ENCODE peak calls at places on chromosomes 7 and 10, in five cellular contexts. R is stomach, C is transverse colon, L is Panc1, Y is HepG2. O is an unnamed sample.
A peak's percentile ranks its signal among the peaks of the same experiment; 100 is the strongest.

GRCh38 chr10:49602380-49603023 is 7.6 kb upstream of the SLC18A3 start:
- DNase-seq in R (no peak), C (no peak), L (no peak), Y (no peak), O (no peak)

GRCh38 chr7:25407932-25408480 is 179.7 kb upstream of the NPVF start:
- DNase-seq in R (no peak), C (no peak), L (no peak), Y (no peak), O (no peak)

GRCh38 chr10:112951349-112952281 is 1.6 kb downstream of the TCF7L2 start:
- DNase-seq in R (peak; percentile 55), C (peak; percentile 67), L (no peak), Y (peak; percentile 86), O (peak; percentile 87)

GRCh38 chr7:46080595-46081159 is 159.6 kb upstream of the IGFBP3 start:
- DNase-seq in R (no peak), C (no peak), L (no peak), Y (no peak), O (no peak)

GRCh38 chr10:117552156-117552620 is 9.6 kb downstream of the EMX2 start:
- DNase-seq in R (no peak), C (no peak), L (no peak), Y (no peak), O (peak; percentile 62)

GRCh38 chr7:119256001-119256400 is 1017.0 kb upstream of the KCND2 start:
- DNase-seq in R (no peak), C (no peak), L (no peak), Y (no peak), O (no peak)

GRCh38 chr10:99775850-99776249 is 6.6 kb upstream of the ABCC2 start:
- DNase-seq in R (no peak), C (no peak), L (peak; percentile 78), Y (peak; percentile 86), O (no peak)

GRCh38 chr7:12771378-12771877 is 84.0 kb downstream of the ARL4A start:
- DNase-seq in R (no peak), C (peak; percentile 54), L (no peak), Y (no peak), O (no peak)

GRCh38 chr10:74586088-74586585 is 240.3 kb upstream of the KAT6B start:
- DNase-seq in R (no peak), C (no peak), L (no peak), Y (no peak), O (no peak)

GRCh38 chr7:107632466-107632865 is 28.2 kb upstream of the SLC26A4 start:
- DNase-seq in R (no peak), C (no peak), L (no peak), Y (no peak), O (no peak)

GRCh38 chr7:88291401-88292173 is 15.1 kb downstream of the STEAP4 start:
- DNase-seq in R (no peak), C (no peak), L (no peak), Y (no peak), O (no peak)

GRCh38 chr10:128861018-128861565 is 605.9 kb upstream of the MGMT start:
- DNase-seq in R (no peak), C (no peak), L (no peak), Y (no peak), O (no peak)

GRCh38 chr7:67825356-67825755 is 828.7 kb downstream of the TYW1 start:
- DNase-seq in R (no peak), C (no peak), L (no peak), Y (no peak), O (no peak)

GRCh38 chr7:100132126-100132525 is 5.4 kb downstream of the MBLAC1 start:
- DNase-seq in R (no peak), C (no peak), L (no peak), Y (no peak), O (peak; percentile 69)

GRCh38 chr7:101595246-101595645 is 33.9 kb downstream of the MYL10 start:
- DNase-seq in R (no peak), C (no peak), L (no peak), Y (no peak), O (no peak)
- H3K36me3 ChIP-seq in R (no peaks in the 10 kb centered on the region), C (no peaks in the 10 kb centered on the region), L (no peaks in the 10 kb centered on the region), Y (no peaks in the 10 kb centered on the region), O (no peaks in the 10 kb centered on the region)

DNA sequence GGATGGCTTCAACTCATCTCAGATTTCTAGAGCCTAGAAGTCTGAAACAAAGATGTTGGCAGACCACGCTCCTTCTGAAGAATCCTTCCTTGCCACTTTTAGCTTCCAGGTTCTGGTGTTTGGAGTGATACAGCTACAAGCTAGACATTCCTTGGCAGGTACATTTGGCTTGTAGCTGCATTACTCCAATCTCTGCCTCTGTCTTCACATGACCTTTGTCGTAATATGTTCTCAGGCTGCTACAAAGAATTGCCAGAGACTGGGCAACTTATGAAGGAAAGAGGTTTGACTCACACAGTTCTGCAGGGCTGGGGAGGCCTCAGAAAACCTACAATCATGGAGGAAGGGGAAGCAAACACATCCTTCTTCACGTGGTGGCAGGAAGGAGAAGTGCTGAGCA is 146.4 kb downstream of the GALNT17 start:
- DNase-seq in R (no peak), C (no peak), L (no peak), Y (no peak), O (no peak)
- TF ChIP-seq POLR2AphosphoS5 in R (no peak), C (no peak), L (no peak), Y (no peak), O (no peak)

DNA sequence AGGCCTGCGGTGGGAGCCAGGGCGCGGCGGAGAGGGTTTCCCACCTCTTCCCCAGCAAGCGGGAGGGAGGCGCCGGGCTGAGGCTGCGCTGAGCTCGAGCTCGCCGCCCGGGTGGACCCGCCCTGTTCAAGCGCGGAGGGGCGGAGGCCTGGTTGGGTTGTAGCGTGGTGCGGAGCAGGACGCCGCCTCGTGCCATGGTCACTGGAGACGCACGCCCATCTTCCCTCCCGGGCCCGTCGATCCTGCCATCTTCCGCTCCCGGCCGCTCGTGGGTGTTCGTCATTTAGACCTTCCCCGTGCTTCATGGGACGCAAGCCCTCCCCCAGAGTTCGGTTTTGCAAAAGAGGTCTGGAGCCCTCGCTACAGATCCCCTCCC is 9.3 kb upstream of the EN2 start:
- DNase-seq in R (no peak), C (no peak), L (no peak), Y (no peak), O (peak; percentile 73)
- H3K36me3 ChIP-seq in R (no peaks in the 10 kb centered on the region), C (no peaks in the 10 kb centered on the region), L (no peaks in the 10 kb centered on the region), Y (no peaks in the 10 kb centered on the region), O (no peaks in the 10 kb centered on the region)

DNA sequence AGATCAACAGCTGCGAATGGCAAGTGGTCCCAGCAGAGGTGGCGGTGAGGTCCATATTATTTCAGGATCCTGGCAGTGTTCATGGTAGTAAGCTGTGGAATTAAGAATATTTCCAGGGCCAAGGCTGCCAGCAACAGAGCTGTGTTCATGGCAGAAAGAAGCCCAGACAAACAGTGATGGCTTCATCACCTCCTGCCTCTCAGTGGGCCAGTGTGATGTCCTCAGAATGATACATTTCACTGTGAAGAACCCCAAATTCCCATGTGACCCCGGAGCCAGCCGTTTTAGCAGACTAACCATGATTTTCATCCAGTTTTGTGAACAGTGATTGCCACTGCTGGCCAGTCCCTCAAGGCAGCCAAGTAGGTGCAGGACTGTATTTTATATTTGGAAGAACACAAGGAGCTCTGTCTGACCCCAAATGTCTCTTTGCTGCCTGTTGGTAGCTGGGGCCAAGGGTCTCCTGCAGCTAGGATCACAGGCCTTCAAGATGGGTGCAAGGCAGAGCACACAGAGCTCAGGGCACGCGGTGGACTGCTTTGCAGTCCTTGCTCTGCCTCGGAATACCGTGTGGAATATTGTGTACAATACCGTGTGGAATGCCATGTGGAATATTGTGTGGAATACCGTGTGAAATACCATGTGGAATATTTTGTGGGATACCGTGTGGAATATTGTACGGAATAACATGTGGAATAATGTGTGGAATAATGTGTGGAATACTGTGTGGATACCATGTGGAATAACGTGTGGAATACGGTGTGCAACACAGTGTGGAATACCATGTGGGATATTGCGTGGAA is 132.3 kb upstream of the CHST15 start:
- DNase-seq in R (peak; percentile 24), C (no peak), L (no peak), Y (no peak), O (no peak)
- TF ChIP-seq POLR2AphosphoS5 in R (no peak), C (no peak), L (no peak), Y (no peak), O (peak; percentile 35)

DNA sequence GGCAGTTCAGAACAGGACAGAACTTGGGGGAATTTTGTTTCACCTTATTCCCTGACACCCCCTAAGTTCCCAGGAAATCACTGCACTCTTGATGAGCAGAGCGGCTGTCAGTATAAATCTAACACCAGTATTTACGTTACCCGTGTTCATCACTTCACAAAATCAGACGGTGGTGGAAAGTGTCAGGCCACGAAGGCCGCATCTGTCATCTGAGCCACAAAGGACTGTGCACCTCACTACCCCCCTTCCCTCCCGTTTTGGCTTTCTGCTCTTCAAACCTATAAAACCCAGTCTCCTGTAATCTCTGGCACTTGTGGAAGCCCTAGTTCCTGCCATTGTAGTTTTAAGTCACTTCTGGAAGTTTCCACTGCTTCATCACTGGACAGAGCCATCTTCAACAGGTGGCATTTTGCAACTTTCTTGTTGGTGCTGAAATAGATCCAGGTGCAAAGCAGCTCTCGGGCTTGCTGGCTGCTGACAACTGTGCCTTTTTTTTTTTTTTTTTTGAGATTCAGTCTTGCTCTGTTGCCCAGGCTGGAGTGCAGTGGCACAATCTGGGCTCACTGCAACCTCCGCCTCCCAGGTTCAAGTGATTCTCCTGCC is 9.5 kb downstream of the ZFAND2A start:
- DNase-seq in R (no peak), C (no peak), L (no peak), Y (no peak), O (no peak)
- H3K36me3 ChIP-seq in R (peaks cover 67% of the 10 kb centered on the region), C (peaks cover 32% of the 10 kb centered on the region), L (peaks cover 5% of the 10 kb centered on the region), Y (peaks cover 36% of the 10 kb centered on the region), O (no peaks in the 10 kb centered on the region)

GRCh38 chr7:27203378-27203953 is 3.6 kb upstream of the HOXA13 start:
- DNase-seq in R (no peak), C (no peak), L (no peak), Y (no peak), O (no peak)

GRCh38 chr7:27204851-27205322 is 5.0 kb upstream of the HOXA13 start:
- DNase-seq in R (no peak), C (no peak), L (no peak), Y (no peak), O (peak; percentile 77)

GRCh38 chr7:27203964-27204594 is 4.2 kb upstream of the HOXA13 start:
- DNase-seq in R (no peak), C (no peak), L (no peak), Y (no peak), O (no peak)

GRCh38 chr7:27207348-27207985 is 7.6 kb upstream of the HOXA13 start:
- DNase-seq in R (no peak), C (no peak), L (no peak), Y (no peak), O (no peak)

DNA sequence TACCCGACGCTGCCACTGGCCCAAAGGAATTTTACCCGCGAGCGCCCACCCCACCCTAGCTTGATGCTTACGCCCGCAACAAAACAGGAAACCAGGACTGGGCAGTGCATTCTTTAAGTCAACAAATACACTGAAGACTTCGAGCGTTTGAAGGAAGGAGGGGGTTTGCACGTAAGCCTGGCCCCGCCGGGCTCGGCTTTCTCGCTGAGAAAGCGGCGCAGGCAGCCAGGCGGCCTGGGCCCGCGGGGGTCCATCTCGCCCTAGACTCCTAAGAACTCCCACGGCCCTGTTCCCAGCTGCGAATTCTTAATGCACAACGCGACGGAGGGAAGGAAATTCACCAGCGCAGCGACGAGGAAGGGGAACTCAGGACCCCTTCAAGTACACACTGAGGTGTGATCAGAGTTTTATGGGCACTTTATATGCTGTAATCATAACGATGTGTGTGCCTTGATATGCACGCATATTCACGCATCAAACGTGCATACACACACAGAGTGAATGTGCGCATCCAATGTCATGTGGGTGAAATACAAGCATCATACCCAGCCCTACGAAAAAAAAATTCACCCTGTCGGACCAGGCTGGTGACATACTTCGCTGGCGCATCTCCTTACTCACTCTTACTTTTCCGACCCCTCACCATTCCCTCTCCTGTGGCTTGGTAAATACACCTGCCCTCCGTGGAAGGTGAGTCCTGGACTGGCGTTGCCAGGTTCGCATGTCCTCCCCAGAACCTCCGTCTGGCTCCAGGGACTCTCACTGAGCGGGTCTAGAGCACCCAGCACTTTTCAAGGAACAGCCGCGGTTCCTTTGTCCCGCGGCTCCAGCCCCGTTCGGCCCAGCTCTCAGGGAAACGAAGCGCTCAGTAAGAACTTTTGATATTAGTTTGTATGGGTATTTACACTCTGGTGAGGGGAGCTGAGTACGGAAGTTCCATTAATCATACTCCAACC is 5.7 kb upstream of the HOXA13 start:
- DNase-seq in R (no peak), C (no peak), L (no peak), Y (no peak), O (no peak)
- TF ChIP-seq POLR2AphosphoS5 in R (no peak), C (peak; percentile 28), L (no peak), Y (no peak), O (no peak)